ENCODE peak calls at places on chromosomes 12 and 14, in five cellular contexts. K is GM23248, V is thoracic aorta, N is psoas muscle, O is substantia nigra. L is an unnamed sample.

GRCh38 chr12:12979731-12980259 is 20.3 kb downstream of the HEBP1 start:
- DNase-seq in V (no peak), N (no peak), K (peak; percentile 99), O (no peak), L (peak; percentile 36)

GRCh38 chr12:59005195-59005961 is 85.1 kb upstream of the LRIG3 start:
- DNase-seq in K (peak; percentile 62), N (no peak), O (no peak), V (no peak), L (peak; percentile 17)

GRCh38 chr12:101552277-101552676 is 42.5 kb upstream of the MYBPC1 start:
- DNase-seq in O (no peak), N (peak; percentile 65), V (no peak), K (peak; percentile 61), L (no peak)

GRCh38 chr14:96267336-96267735 is 11.3 kb downstream of the BDKRB1 start:
- DNase-seq in V (no peak), N (no peak), O (no peak), K (peak; percentile 71), L (peak; percentile 49)

GRCh38 chr14:68018598-68018997 is 199.0 kb downstream of the RAD51B start:
- DNase-seq in O (no peak), K (peak; percentile 19), V (no peak), N (no peak), L (no peak)

GRCh38 chr14:96761066-96761465 is 36.1 kb upstream of the VRK1 start:
- DNase-seq in K (no peak), O (no peak), N (no peak), V (no peak), L (no peak)

GRCh38 chr14:32934891-32935633 is 3.6 kb upstream of the NPAS3 start:
- DNase-seq in K (peak; percentile 25), V (no peak), O (no peak), N (no peak), L (peak; percentile 17)

GRCh38 chr12:77510985-77511384 is 319.7 kb upstream of the NAV3 start:
- DNase-seq in K (no peak), N (no peak), O (no peak), V (no peak), L (no peak)

GRCh38 chr14:65052832-65053231 is 49.5 kb downstream of the MAX start:
- DNase-seq in O (no peak), N (no peak), K (no peak), V (no peak), L (no peak)

GRCh38 chr12:52203126-52203921 is 11.5 kb upstream of the KRT80 start:
- DNase-seq in V (peak; percentile 31), N (peak; percentile 56), K (peak; percentile 92), O (no peak), L (no peak)

GRCh38 chr12:89873745-89874144 is 165.1 kb upstream of the ATP2B1 start:
- DNase-seq in K (no peak), V (no peak), O (no peak), N (no peak), L (no peak)

GRCh38 chr12:94127239-94128131 is 20.9 kb upstream of the PLXNC1 start:
- DNase-seq in K (no peak), O (no peak), N (no peak), V (no peak), L (no peak)

GRCh38 chr12:8922544-8922943 is 8.2 kb downstream of the PHC1 start:
- DNase-seq in V (no peak), K (no peak), O (no peak), N (no peak), L (no peak)

GRCh38 chr14:93173943-93174395 is 10.7 kb downstream of the MOAP1 start:
- DNase-seq in V (no peak), N (no peak), K (peak; percentile 52), O (no peak), L (no peak)

GRCh38 chr14:56135001-56135400 is 16.8 kb downstream of the PELI2 start:
- DNase-seq in O (no peak), N (no peak), V (no peak), K (peak; percentile 25), L (no peak)

GRCh38 chr12:18183141-18183540 is 78.2 kb upstream of the PIK3C2G start:
- DNase-seq in N (no peak), K (no peak), V (no peak), O (no peak), L (no peak)

GRCh38 chr12:116306968-116307367 is 29.5 kb upstream of the MED13L start:
- DNase-seq in V (no peak), O (no peak), N (no peak), K (no peak), L (no peak)

GRCh38 chr14:91155626-91156089 is 41.8 kb downstream of the DGLUCY start:
- DNase-seq in N (no peak), V (no peak), K (no peak), O (no peak), L (no peak)

GRCh38 chr14:102774391-102775153 is 2.7 kb upstream of the TRAF3 start:
- DNase-seq in V (no peak), O (peak; percentile 30), N (no peak), K (peak; percentile 88), L (peak; percentile 42)

GRCh38 chr12:1927751-1928351 is 9.4 kb upstream of the CACNA2D4 start:
- DNase-seq in K (peak; percentile 47), O (no peak), N (no peak), V (no peak), L (no peak)

GRCh38 chr12:132062481-132062880 is 81.6 kb downstream of the DDX51 start:
- DNase-seq in K (no peak), N (no peak), V (no peak), O (no peak), L (no peak)

GRCh38 chr12:77299001-77299400 is 233.6 kb upstream of the E2F7 start:
- DNase-seq in K (peak; percentile 37), O (no peak), V (no peak), N (no peak), L (no peak)

GRCh38 chr14:61812347-61813100 is 50.3 kb downstream of the SNAPC1 start:
- DNase-seq in O (no peak), N (peak; percentile 19), K (peak; percentile 23), V (no peak), L (no peak)

GRCh38 chr14:31461545-31461944 is 4.2 kb upstream of the DTD2 start:
- DNase-seq in V (no peak), N (no peak), K (no peak), O (no peak), L (no peak)

GRCh38 chr12:29744365-29744764 is 39.4 kb downstream of the TMTC1 start:
- DNase-seq in V (no peak), N (no peak), O (no peak), K (no peak), L (no peak)

GRCh38 chr14:22878271-22879246 is 4.5 kb upstream of the REM2 start:
- DNase-seq in K (no peak), V (no peak), N (no peak), O (no peak), L (no peak)

GRCh38 chr12:52175411-52176350 is 16.1 kb downstream of the KRT80 start:
- DNase-seq in O (no peak), K (no peak), N (no peak), V (no peak), L (no peak)

GRCh38 chr14:25049127-25049558 is 804 bp downstream of the STXBP6 start:
- DNase-seq in V (no peak), K (peak; percentile 53), N (peak; percentile 16), O (no peak), L (no peak)

GRCh38 chr12:1810931-1811280 is 9.5 kb upstream of the LRTM2 start:
- DNase-seq in V (no peak), N (no peak), O (no peak), K (no peak), L (no peak)

GRCh38 chr14:104882325-104882973 is 17.4 kb downstream of the CEP170B start:
- DNase-seq in O (no peak), K (no peak), V (no peak), N (peak; percentile 8), L (no peak)

GRCh38 chr12:94282675-94283074 is 134.3 kb downstream of the PLXNC1 start:
- DNase-seq in V (no peak), K (no peak), O (no peak), N (no peak), L (no peak)

GRCh38 chr12:92146865-92147264 is 1.2 kb upstream of the BTG1 start:
- DNase-seq in N (no peak), O (no peak), V (no peak), K (peak; percentile 21), L (no peak)
- H3K27ac ChIP-seq in N (peak overlapping the region; percentile 76), O (peak overlapping the region; percentile 93), V (peak overlapping the region; percentile 69), K (peak overlapping the region; percentile 63), L (peak overlapping the region; percentile 99)

GRCh38 chr14:57297852-57298251 is 29.1 kb downstream of the AP5M1 start:
- DNase-seq in O (no peak), V (no peak), K (no peak), N (no peak), L (no peak)
- H3K27ac ChIP-seq in O (no peak overlapping the region), V (no peak overlapping the region), K (no peak overlapping the region), N (no peak overlapping the region), L (no peak overlapping the region)

GRCh38 chr14:76769636-76770292 is 8.5 kb downstream of the VASH1 start:
- DNase-seq in N (no peak), O (no peak), V (no peak), K (no peak), L (peak; percentile 9)

GRCh38 chr14:76771432-76771980 is 10.2 kb downstream of the VASH1 start:
- DNase-seq in V (no peak), O (no peak), K (no peak), N (no peak), L (no peak)

GRCh38 chr14:76768671-76769500 is 7.6 kb downstream of the VASH1 start:
- DNase-seq in K (no peak), V (no peak), O (no peak), N (no peak), L (no peak)

GRCh38 chr14:76772300-76773187 is 11.3 kb downstream of the VASH1 start:
- DNase-seq in N (peak; percentile 46), K (no peak), O (peak; percentile 34), V (peak; percentile 60), L (peak; percentile 79)

GRCh38 chr14:76770521-76771431 is 9.5 kb downstream of the VASH1 start:
- DNase-seq in K (no peak), V (no peak), O (no peak), N (no peak), L (peak; percentile 9)
- H3K27ac ChIP-seq in K (no peak overlapping the region), V (peak overlapping the region; percentile 3), O (no peak overlapping the region), N (no peak overlapping the region), L (peak overlapping the region; percentile 90)

GRCh38 chr12:108173892-108174291 is 44.8 kb downstream of the WSCD2 start:
- DNase-seq in N (no peak), V (no peak), O (no peak), K (no peak), L (no peak)

GRCh38 chr12:108173160-108173559 is 44.1 kb downstream of the WSCD2 start:
- DNase-seq in V (no peak), N (no peak), K (no peak), O (no peak), L (no peak)

GRCh38 chr12:108176292-108176691 is 47.2 kb downstream of the WSCD2 start:
- DNase-seq in V (no peak), O (no peak), K (no peak), N (no peak), L (no peak)

GRCh38 chr12:108175310-108175709 is 46.2 kb downstream of the WSCD2 start:
- DNase-seq in O (no peak), N (no peak), K (no peak), V (no peak), L (no peak)

DNA sequence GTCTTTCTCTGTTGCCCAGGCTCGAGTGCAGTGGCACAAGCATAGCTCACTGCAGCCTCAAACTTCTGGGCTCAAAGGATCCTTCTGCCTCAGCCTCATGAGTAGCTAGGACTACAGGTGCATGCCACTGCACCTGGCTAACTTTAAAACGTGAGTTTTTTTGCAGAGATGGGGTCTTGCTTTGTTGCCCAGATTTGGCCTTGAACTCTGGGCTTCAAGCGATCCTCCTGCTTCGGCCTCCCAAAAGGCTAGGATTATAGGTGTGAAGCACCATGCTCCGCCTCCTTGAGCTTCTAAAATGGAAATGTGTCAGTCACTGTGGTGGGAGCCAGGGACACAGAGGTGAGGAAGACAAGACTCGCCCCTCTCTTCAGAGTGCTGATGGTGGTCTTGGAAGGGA is 45.6 kb downstream of the WSCD2 start:
- DNase-seq in N (no peak), V (no peak), O (no peak), K (no peak), L (no peak)
- H3K27ac ChIP-seq in N (no peak overlapping the region), V (no peak overlapping the region), O (no peak overlapping the region), K (no peak overlapping the region), L (no peak overlapping the region)